ENCODE peak calls at places on chromosomes 5 and 9, in five cellular contexts. G is A549; O is astrocyte; E is neural progenitor cell; J is CD4-positive, alpha-beta T cell. R is an unnamed sample.

GRCh38 chr9:114898741-114899140 is 31.6 kb downstream of the TNFSF8 start:
- DNase-seq in G (no peak), O (no peak), E (no peak), J (peak; percentile 69), R (no peak)

GRCh38 chr5:14144586-14145355 is 1.6 kb downstream of the TRIO start:
- DNase-seq in G (peak; percentile 81), O (no peak), E (peak; percentile 80), J (no peak), R (peak; percentile 58)

GRCh38 chr9:137834846-137835546 is 42.6 kb upstream of the CACNA1B start:
- DNase-seq in G (no peak), O (no peak), E (no peak), J (no peak), R (no peak)

GRCh38 chr9:135196474-135196873 is 109.0 kb downstream of the OLFM1 start:
- DNase-seq in G (no peak), O (no peak), E (no peak), J (no peak), R (no peak)

GRCh38 chr9:34994429-34995287 is 5.1 kb downstream of the DNAJB5 start:
- DNase-seq in G (peak; percentile 78), O (peak; percentile 36), E (peak; percentile 66), J (no peak), R (peak; percentile 59)

GRCh38 chr9:114011313-114011712 is 66.8 kb downstream of the AMBP start:
- DNase-seq in G (no peak), O (no peak), E (no peak), J (no peak), R (peak; percentile 1)

GRCh38 chr5:40401281-40401680 is 278.4 kb upstream of the PTGER4 start:
- DNase-seq in G (no peak), O (no peak), E (no peak), J (no peak), R (no peak)

GRCh38 chr5:73447234-73448071 is 1.1 kb downstream of the FOXD1 start:
- DNase-seq in G (no peak), O (peak; percentile 61), E (peak; percentile 79), J (no peak), R (peak; percentile 58)

GRCh38 chr5:43711496-43711895 is 108.5 kb downstream of the NNT start:
- DNase-seq in G (no peak), O (peak; percentile 66), E (no peak), J (no peak), R (no peak)

GRCh38 chr5:178544166-178544834 is 45.9 kb downstream of the COL23A1 start:
- DNase-seq in G (no peak), O (no peak), E (no peak), J (no peak), R (no peak)

GRCh38 chr9:122904466-122904822 is 715 bp downstream of the RC3H2 start:
- DNase-seq in G (peak; percentile 31), O (peak; percentile 3), E (peak; percentile 86), J (no peak), R (peak; percentile 76)

GRCh38 chr5:17359451-17359965 is 138.5 kb upstream of the TAF11L2 start:
- DNase-seq in G (no peak), O (peak; percentile 96), E (no peak), J (no peak), R (no peak)

GRCh38 chr5:167634432-167634831 is 657.0 kb upstream of the WWC1 start:
- DNase-seq in G (no peak), O (peak; percentile 91), E (no peak), J (no peak), R (no peak)

GRCh38 chr5:94847726-94848125 is 229.3 kb downstream of the SLF1 start:
- DNase-seq in G (no peak), O (no peak), E (no peak), J (no peak), R (no peak)

GRCh38 chr9:108776920-108777650 is 78.7 kb downstream of the ACTL7B start:
- DNase-seq in G (no peak), O (peak; percentile 85), E (no peak), J (no peak), R (no peak)

GRCh38 chr5:116300016-116300601 is 215.3 kb downstream of the COMMD10 start:
- DNase-seq in G (no peak), O (no peak), E (no peak), J (no peak), R (no peak)

GRCh38 chr9:137760426-137760825 is 117.2 kb upstream of the CACNA1B start:
- DNase-seq in G (no peak), O (peak; percentile 73), E (no peak), J (no peak), R (no peak)

GRCh38 chr5:135060021-135060420 is 26.0 kb upstream of the PITX1 start:
- DNase-seq in G (no peak), O (no peak), E (no peak), J (no peak), R (no peak)

GRCh38 chr5:146753618-146754123 is 124.9 kb downstream of the PPP2R2B start:
- DNase-seq in G (no peak), O (no peak), E (no peak), J (no peak), R (no peak)

DNA sequence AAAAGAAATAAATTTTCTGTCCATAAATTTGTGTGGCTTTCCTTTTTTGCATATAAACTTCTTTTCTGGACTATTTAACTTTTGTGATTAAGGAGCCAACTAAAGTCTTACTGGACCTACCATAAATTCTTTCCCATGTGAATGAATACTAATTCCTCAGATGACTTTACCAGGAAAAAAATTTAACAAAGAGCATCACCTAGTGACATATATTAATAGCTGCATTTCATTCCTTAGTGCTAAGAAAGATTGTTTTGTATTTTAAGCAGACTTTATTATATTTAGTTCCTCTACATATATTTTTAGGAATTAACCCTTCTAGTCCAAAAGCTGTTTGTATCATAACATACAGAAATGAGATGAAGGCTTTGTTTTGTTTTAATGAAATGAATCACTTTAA is 64.4 kb downstream of the C9orf85 start:
- DNase-seq in G (no peak), O (no peak), E (no peak), J (no peak), R (no peak)
- H3K9me3 ChIP-seq in G (no peaks in the 10 kb centered on the region), O (no peaks in the 10 kb centered on the region), E (no peaks in the 10 kb centered on the region), J (no peaks in the 10 kb centered on the region), R (no peaks in the 10 kb centered on the region)

GRCh38 chr5:68306361-68307014 is 90.9 kb downstream of the PIK3R1 start:
- DNase-seq in G (no peak), O (no peak), E (no peak), J (no peak), R (no peak)
- H3K9me3 ChIP-seq in G (no peaks in the 10 kb centered on the region), O (no peaks in the 10 kb centered on the region), E (no peaks in the 10 kb centered on the region), J (no peaks in the 10 kb centered on the region), R (no peaks in the 10 kb centered on the region)

GRCh38 chr5:9062873-9063272 is 483.0 kb downstream of the SEMA5A start:
- DNase-seq in G (no peak), O (no peak), E (no peak), J (no peak), R (no peak)

GRCh38 chr5:9063615-9064245 is 482.1 kb downstream of the SEMA5A start:
- DNase-seq in G (no peak), O (no peak), E (no peak), J (no peak), R (no peak)

GRCh38 chr5:9066349-9066748 is 479.5 kb downstream of the SEMA5A start:
- DNase-seq in G (no peak), O (no peak), E (no peak), J (no peak), R (no peak)

GRCh38 chr5:9069650-9070049 is 476.2 kb downstream of the SEMA5A start:
- DNase-seq in G (no peak), O (peak; percentile 64), E (no peak), J (no peak), R (no peak)

DNA sequence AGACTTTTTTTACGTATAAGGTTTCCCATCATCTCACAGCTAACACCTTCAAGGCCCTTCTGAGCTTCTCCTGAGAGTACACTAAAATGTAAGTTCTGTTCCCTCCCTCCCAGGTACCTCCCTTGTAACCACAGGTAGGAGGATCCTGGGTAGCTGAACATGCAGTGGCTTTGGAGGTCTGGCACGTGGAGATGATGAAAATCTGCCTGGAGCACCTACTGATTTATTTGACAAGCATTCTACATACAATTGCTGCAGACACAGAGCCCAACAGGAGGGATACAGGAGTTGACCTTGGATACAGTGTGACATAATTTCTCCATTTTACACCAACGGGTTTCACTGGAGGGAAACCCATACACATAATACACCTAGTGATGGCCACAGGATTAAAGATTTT is 478.7 kb downstream of the SEMA5A start:
- DNase-seq in G (no peak), O (no peak), E (no peak), J (no peak), R (no peak)
- H3K9me3 ChIP-seq in G (no peaks in the 10 kb centered on the region), O (no peaks in the 10 kb centered on the region), E (no peaks in the 10 kb centered on the region), J (no peaks in the 10 kb centered on the region), R (no peaks in the 10 kb centered on the region)

GRCh38 chr9:5481744-5482027 is 28.6 kb upstream of the PDCD1LG2 start:
- DNase-seq in G (no peak), O (no peak), E (no peak), J (no peak), R (no peak)
- H3K9me3 ChIP-seq in G (no peaks in the 10 kb centered on the region), O (no peaks in the 10 kb centered on the region), E (no peaks in the 10 kb centered on the region), J (no peaks in the 10 kb centered on the region), R (no peaks in the 10 kb centered on the region)

DNA sequence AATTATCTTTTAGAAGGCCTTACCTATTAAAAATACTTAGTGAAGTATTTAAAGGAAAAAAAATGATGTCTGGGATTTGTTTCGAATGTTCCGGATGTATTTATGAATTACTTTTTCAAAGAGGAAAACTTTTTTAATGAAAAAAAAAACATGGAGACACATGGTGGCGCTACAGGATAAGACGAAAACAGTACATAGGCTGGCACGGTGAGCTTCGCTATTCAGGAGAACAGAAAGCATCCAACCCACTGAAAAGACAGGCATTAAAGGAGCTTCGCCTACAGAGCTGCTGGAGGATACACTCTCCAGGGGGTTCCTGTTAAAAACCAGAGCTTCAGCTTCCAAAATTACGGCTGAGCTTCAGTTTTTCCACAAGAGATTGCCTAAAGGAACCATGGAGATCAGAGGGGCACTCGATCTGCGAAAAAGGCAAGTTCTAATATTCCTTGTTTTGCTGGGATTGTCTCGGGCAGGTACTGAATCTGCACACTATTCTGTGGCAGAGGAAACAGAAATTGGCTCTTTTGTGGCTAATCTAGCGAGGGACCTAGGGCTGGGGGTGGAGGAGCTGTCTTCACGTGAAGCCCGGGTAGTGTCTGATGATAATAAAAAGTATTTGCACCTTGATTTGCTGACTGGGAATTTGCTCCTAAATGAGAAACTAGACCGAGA is at the start of gene PCDHB14:
- DNase-seq in G (no peak), O (peak; percentile 7), E (peak; percentile 85), J (no peak), R (peak; percentile 30)
- H3K9me3 ChIP-seq in G (peaks cover 30% of the 10 kb centered on the region), O (peaks cover 19% of the 10 kb centered on the region), E (no peaks in the 10 kb centered on the region), J (peaks cover 37% of the 10 kb centered on the region), R (no peaks in the 10 kb centered on the region)

R was measured in HAP-1.